ENCODE peak calls at places on chromosomes 12 and 14, in ten cellular contexts. H is HCT116; D is stimulated activated CD4-positive, alpha-beta T cell treated with anti-CD3 and anti-CD28 coated beads, TNF-alpha, amount 100 ng/mL, for 24 hours; Q is AG20443; B is ovary; W is CD4-positive, alpha-beta memory T cell; Y is HTR-8/SVneo; T is lower leg skin; A is iris pigment epithelial cell; V is MV-4-11. X is an unnamed sample.

GRCh38 chr14:88856786-88857366 is 32.4 kb downstream of the TTC8 start:
- DNase-seq in H (no peak), D (no peak), Q (no peak), B (no peak), W (no peak), Y (no peak), T (no peak), A (peak; percentile 49), V (no peak), X (no peak)

GRCh38 chr12:92142251-92142896 is 3.3 kb downstream of the BTG1 start:
- DNase-seq in H (no peak), D (no peak), Q (no peak), B (no peak), W (no peak), Y (no peak), T (no peak), A (no peak), V (no peak), X (no peak)

GRCh38 chr12:115660211-115660805 is 617.2 kb downstream of the MED13L start:
- DNase-seq in H (no peak), D (no peak), Q (peak; percentile 48), B (no peak), W (no peak), Y (no peak), T (no peak), A (peak; percentile 15), V (no peak), X (no peak)

GRCh38 chr14:106417224-106418049 is 891.1 kb downstream of the TMEM121 start:
- DNase-seq in H (peak; percentile 3), D (peak; percentile 94), Q (no peak), B (no peak), W (peak; percentile 67), Y (no peak), T (no peak), A (peak; percentile 6), V (peak; percentile 74), X (peak; percentile 57)

GRCh38 chr14:104885973-104886689 is 21.1 kb downstream of the CEP170B start:
- DNase-seq in H (no peak), D (no peak), Q (no peak), B (peak; percentile 5), W (no peak), Y (no peak), T (no peak), A (no peak), V (no peak), X (no peak)

GRCh38 chr12:101230547-101230946 is 20.5 kb upstream of the SLC5A8 start:
- DNase-seq in H (no peak), D (no peak), Q (peak; percentile 45), B (no peak), W (no peak), Y (peak; percentile 10), T (no peak), A (peak; percentile 82), V (peak; percentile 4), X (no peak)

GRCh38 chr12:25388216-25388615 is 137.5 kb upstream of the KRAS start:
- DNase-seq in H (no peak), D (no peak), Q (no peak), B (no peak), W (peak; percentile 36), Y (no peak), T (no peak), A (no peak), V (no peak), X (no peak)

GRCh38 chr12:124509676-124510300 is 57.6 kb downstream of the NCOR2 start:
- DNase-seq in H (no peak), D (no peak), Q (peak; percentile 59), B (peak; percentile 77), W (no peak), Y (peak; percentile 88), T (peak; percentile 93), A (peak; percentile 95), V (no peak), X (no peak)

GRCh38 chr12:54298904-54299303 is 1.9 kb downstream of the NFE2 start:
- DNase-seq in H (no peak), D (no peak), Q (no peak), B (no peak), W (no peak), Y (no peak), T (peak; percentile 18), A (no peak), V (no peak), X (no peak)

GRCh38 chr14:103422981-103423600 is 37.9 kb downstream of the MARK3 start:
- DNase-seq in H (no peak), D (no peak), Q (peak; percentile 47), B (no peak), W (no peak), Y (peak; percentile 45), T (no peak), A (peak; percentile 84), V (peak; percentile 54), X (no peak)

GRCh38 chr14:64465856-64466554 is 706 bp downstream of the AKAP5 start:
- DNase-seq in H (no peak), D (no peak), Q (peak; percentile 70), B (peak; percentile 34), W (no peak), Y (peak; percentile 90), T (no peak), A (peak; percentile 49), V (no peak), X (no peak)

GRCh38 chr14:30550335-30550734 is 8.6 kb upstream of the G2E3 start:
- DNase-seq in H (no peak), D (no peak), Q (no peak), B (no peak), W (no peak), Y (no peak), T (no peak), A (peak; percentile 82), V (no peak), X (no peak)

GRCh38 chr12:13116259-13116658 is 12.8 kb upstream of the GSG1 start:
- DNase-seq in H (no peak), D (no peak), Q (no peak), B (no peak), W (no peak), Y (no peak), T (no peak), A (no peak), V (no peak), X (no peak)

GRCh38 chr12:87953257-87953860 is 75.8 kb downstream of the C12orf50 start:
- DNase-seq in H (peak; percentile 41), D (no peak), Q (peak; percentile 54), B (no peak), W (no peak), Y (peak; percentile 51), T (no peak), A (peak; percentile 70), V (peak; percentile 14), X (no peak)

GRCh38 chr14:46250113-46250703 is 401.4 kb downstream of the RPL10L start:
- DNase-seq in H (peak; percentile 19), D (no peak), Q (peak; percentile 8), B (no peak), W (no peak), Y (no peak), T (no peak), A (peak; percentile 28), V (peak; percentile 15), X (no peak)

GRCh38 chr12:81332054-81332453 is 254.2 kb downstream of the ACSS3 start:
- DNase-seq in H (no peak), D (no peak), Q (no peak), B (no peak), W (no peak), Y (no peak), T (no peak), A (peak; percentile 9), V (peak; percentile 88), X (no peak)

GRCh38 chr14:36655571-36655962 is 6.1 kb upstream of the PAX9 start:
- DNase-seq in H (no peak), D (no peak), Q (no peak), B (no peak), W (no peak), Y (no peak), T (no peak), A (no peak), V (no peak), X (no peak)

GRCh38 chr14:55803506-55804197 is 223.6 kb downstream of the KTN1 start:
- DNase-seq in H (peak; percentile 85), D (no peak), Q (no peak), B (no peak), W (no peak), Y (no peak), T (no peak), A (no peak), V (peak; percentile 60), X (no peak)

GRCh38 chr14:89236846-89237245 is 180.2 kb downstream of the FOXN3 start:
- DNase-seq in H (no peak), D (no peak), Q (no peak), B (no peak), W (no peak), Y (no peak), T (no peak), A (no peak), V (no peak), X (no peak)

GRCh38 chr12:6563448-6564050 is 4.5 kb downstream of the NOP2 start:
- DNase-seq in H (no peak), D (peak; percentile 33), Q (peak; percentile 74), B (no peak), W (peak; percentile 60), Y (peak; percentile 74), T (peak; percentile 89), A (peak; percentile 43), V (peak; percentile 47), X (no peak)

GRCh38 chr12:7042847-7043246 is 17.7 kb upstream of the C1S start:
- DNase-seq in H (peak; percentile 56), D (no peak), Q (peak; percentile 59), B (no peak), W (peak; percentile 6), Y (peak; percentile 74), T (no peak), A (peak; percentile 35), V (peak; percentile 35), X (no peak)

GRCh38 chr12:58306266-58306995 is 365.1 kb downstream of the ATP23 start:
- DNase-seq in H (no peak), D (no peak), Q (no peak), B (no peak), W (no peak), Y (no peak), T (no peak), A (peak; percentile 38), V (no peak), X (no peak)

X was measured in NK-92 treated with Interleukin-12 subunit alpha and Interleukin-12 subunit beta, amount 100 ng/mL, for 24 hours.